ENCODE peak calls at places on chromosomes 16 and 17, in eight cellular contexts. L is fibroblast of villous mesenchyme, C is A549, O is left ventricle myocardium inferior, F is heart right ventricle, K is SK-N-SH, M is lung, G is hepatocyte. V is an unnamed sample.

GRCh38 chr16:29990033-29990432 is 5.4 kb downstream of the HIRIP3 start:
- DNase-seq in L (no peak), C (no peak), O (no peak), F (no peak), K (no peak), M (peak), G (no peak), V (no peak)

GRCh38 chr17:31260151-31260550 is 36.9 kb downstream of the OMG start:
- DNase-seq in L (no peak), C (no peak), O (no peak), F (no peak), K (no peak), M (no peak), G (no peak), V (no peak)

GRCh38 chr17:70110443-70110880 is 35.4 kb downstream of the KCNJ16 start:
- DNase-seq in L (peak), C (no peak), O (no peak), F (no peak), K (no peak), M (no peak), G (peak), V (peak)

GRCh38 chr16:5735444-5735843 is 637.8 kb upstream of the EEF2KMT start:
- DNase-seq in L (no peak), C (no peak), O (no peak), F (no peak), K (no peak), M (no peak), G (no peak), V (no peak)

GRCh38 chr17:67156269-67157199 is 88.5 kb downstream of the HELZ start:
- DNase-seq in L (no peak), C (no peak), O (no peak), F (no peak), K (no peak), M (no peak), G (no peak), V (no peak)

GRCh38 chr16:50313596-50314483 is 47.5 kb downstream of the ADCY7 start:
- DNase-seq in L (peak), C (no peak), O (peak), F (peak), K (no peak), M (peak), G (peak), V (no peak)

GRCh38 chr16:59758848-59759247 is 1024.7 kb upstream of the GOT2 start:
- DNase-seq in L (no peak), C (no peak), O (no peak), F (no peak), K (no peak), M (no peak), G (no peak), V (no peak)

GRCh38 chr16:27154573-27155521 is 48.5 kb upstream of the KDM8 start:
- DNase-seq in L (peak), C (peak), O (peak), F (peak), K (peak), M (peak), G (peak), V (peak)

GRCh38 chr16:9845661-9846361 is 336.4 kb downstream of the GRIN2A start:
- DNase-seq in L (no peak), C (no peak), O (no peak), F (no peak), K (no peak), M (no peak), G (no peak), V (peak)

GRCh38 chr16:31072540-31073072 is 1.4 kb downstream of the ZNF668 start:
- DNase-seq in L (peak), C (peak), O (no peak), F (no peak), K (peak), M (no peak), G (peak), V (no peak)

GRCh38 chr17:82243648-82244412 is 15.0 kb downstream of the SLC16A3 start:
- DNase-seq in L (no peak), C (no peak), O (no peak), F (no peak), K (no peak), M (no peak), G (no peak), V (no peak)

GRCh38 chr17:62807812-62808575 is at the start of gene MARCHF10:
- DNase-seq in L (no peak), C (no peak), O (no peak), F (no peak), K (peak), M (peak), G (peak), V (peak)

GRCh38 chr16:23114131-23114904 is 34.9 kb downstream of the USP31 start:
- DNase-seq in L (no peak), C (no peak), O (no peak), F (no peak), K (no peak), M (no peak), G (no peak), V (no peak)

GRCh38 chr17:55672585-55673501 is 49.8 kb downstream of the TMEM100 start:
- DNase-seq in L (peak), C (no peak), O (no peak), F (no peak), K (no peak), M (no peak), G (no peak), V (peak)

GRCh38 chr16:50967827-50968612 is 183.1 kb downstream of the SALL1 start:
- DNase-seq in L (no peak), C (no peak), O (no peak), F (no peak), K (no peak), M (no peak), G (no peak), V (no peak)

GRCh38 chr17:74780443-74781238 is 4.5 kb upstream of the NAT9 start:
- DNase-seq in L (no peak), C (peak), O (no peak), F (no peak), K (peak), M (no peak), G (no peak), V (no peak)

DNA sequence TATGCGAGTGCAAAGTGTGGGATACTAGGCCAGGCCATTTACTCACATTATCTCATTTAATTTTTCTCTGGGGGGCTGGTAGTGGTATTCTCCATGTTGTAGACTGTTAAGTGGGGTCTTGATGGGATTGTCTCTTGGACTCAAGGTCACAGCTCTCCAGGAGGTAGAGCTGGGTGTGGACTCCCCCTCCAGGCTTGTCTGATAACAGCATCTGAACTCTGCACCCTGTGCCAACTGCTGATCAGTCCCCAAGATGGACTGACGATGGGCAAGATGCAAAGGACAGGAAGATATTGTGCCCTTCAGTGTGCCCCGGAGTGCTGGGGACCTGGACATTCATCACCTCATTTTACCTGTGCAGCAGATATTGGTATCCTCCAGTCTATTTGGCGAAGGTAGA is 147.8 kb downstream of the MSI2 start:
- DNase-seq in L (no peak), C (peak), O (no peak), F (no peak), K (peak), M (no peak), G (no peak), V (no peak)
- TF ChIP-seq CTCF in L (peak), C (peak), O (no peak), F (peak), K (peak), M (no peak), G (no peak), V (no peak)

GRCh38 chr16:80992676-80993292 is 13.9 kb downstream of the CMC2 start:
- DNase-seq in L (no peak), C (no peak), O (no peak), F (no peak), K (no peak), M (no peak), G (no peak), V (no peak)
- H3K4me3 ChIP-seq in L (peak), C (peak), O (peak), F (no peak), K (peak), M (no peak), G (no peak), V (peak)

DNA sequence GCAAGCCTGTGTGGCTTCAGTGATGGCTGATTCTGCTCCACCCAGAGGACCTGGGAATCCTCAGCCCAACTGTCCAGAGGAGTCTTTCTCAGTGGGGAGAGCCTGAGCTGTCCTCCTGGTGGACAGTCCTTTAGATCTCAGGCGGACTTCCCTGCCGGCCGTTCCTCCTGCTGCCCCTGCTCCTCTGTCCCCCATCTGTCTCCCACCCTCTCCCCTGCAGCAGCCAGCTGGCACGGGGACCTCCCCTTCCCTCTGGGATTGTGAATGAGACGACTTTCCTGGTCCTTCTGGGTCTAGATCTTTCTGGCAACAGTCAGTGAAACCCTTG is 279.7 kb downstream of the SEC14L1 start:
- DNase-seq in L (no peak), C (no peak), O (no peak), F (no peak), K (peak), M (no peak), G (no peak), V (no peak)
- TF ChIP-seq CTCF in L (peak), C (no peak), O (no peak), F (no peak), K (peak), M (no peak), G (no peak), V (peak)

DNA sequence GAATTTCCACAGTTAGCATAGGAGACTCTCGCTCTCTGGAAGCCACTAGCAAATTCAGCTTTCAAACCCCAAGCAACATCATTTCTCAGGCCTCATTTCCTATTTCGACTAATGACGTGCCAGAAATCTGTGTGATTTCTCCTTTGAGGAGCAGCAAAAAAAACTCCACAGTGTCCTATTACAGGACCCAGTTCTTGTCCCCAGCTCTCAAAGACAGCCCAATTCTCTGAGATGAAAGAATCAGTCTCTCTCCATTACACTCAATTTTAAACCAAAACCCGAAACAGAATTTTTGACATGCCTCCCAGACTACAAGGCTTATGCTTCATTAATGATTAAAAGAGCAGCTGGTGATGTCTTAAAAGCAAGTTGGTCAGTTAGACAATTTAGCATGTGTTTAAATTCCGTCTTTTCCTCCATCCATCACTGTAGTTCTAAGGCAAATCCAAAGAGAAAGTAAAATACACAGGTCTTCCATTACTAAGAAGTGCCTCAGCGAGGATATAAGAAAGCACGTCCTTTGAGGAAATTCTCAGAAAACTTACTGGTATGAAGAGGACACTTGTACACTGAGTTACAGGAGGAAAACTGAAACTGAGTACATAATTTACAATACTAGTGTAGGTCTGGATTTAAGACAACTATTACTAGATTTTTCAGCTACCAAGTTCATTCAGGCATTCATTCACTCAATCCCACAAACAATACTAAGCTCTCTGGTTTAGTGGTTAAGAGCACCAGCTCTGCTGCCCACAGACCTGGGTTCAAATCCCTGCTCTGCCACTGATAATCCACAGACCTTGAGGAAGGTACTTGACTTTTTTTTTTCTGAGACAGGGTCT is 12.5 kb downstream of the TOM1L2 start:
- DNase-seq in L (peak), C (peak), O (no peak), F (no peak), K (no peak), M (no peak), G (no peak), V (peak)
- H3K4me3 ChIP-seq in L (peak), C (peak), O (peak), F (peak), K (peak), M (no peak), G (no peak), V (peak)

DNA sequence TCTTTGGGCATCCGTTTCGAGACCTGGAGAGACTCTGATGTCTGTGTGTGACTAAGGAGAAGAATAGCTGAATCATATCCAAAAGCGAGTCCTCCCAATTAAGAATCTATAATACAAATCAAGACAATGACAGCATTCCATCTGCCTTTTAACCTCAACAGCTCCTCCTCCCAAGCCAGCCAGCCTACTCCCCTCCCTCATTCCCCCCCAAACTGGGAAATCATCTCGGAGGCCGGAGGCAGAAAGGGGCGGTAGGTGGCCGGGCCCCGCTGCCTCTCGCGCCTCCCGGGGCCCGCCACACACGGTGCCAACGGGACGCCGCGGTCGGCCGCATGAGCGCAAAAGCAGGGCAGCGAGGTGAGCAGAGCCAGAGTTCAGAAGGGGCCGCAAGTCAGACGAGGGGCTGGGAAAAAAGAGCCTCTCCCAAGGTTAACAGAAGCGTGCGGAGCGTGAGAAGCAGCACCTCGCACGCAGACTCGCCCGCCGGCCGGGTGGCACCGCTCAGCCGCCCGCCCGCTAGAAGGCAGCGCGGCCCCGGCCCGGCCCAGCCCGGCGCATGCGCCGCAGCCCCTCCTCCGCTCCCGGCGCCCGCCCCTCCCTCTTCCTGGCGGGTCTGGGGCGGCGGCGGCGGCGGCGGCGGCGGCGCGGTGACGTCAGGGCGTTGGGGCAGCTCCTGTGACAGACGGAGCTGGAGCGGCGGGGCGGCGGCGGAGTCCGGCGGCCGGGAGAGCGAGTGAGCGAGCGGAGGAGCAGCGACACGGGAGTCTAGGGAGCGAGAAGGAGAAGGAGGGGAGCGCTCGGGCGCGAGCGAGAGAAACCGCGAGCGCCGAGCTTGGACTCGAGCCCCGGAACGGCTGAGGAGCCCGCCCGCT is at the start of gene PAFAH1B1:
- DNase-seq in L (peak), C (peak), O (peak), F (peak), K (peak), M (peak), G (peak), V (peak)
- TF ChIP-seq CTCF in L (no peak), C (peak), O (peak), F (peak), K (no peak), M (no peak), G (no peak), V (no peak)

DNA sequence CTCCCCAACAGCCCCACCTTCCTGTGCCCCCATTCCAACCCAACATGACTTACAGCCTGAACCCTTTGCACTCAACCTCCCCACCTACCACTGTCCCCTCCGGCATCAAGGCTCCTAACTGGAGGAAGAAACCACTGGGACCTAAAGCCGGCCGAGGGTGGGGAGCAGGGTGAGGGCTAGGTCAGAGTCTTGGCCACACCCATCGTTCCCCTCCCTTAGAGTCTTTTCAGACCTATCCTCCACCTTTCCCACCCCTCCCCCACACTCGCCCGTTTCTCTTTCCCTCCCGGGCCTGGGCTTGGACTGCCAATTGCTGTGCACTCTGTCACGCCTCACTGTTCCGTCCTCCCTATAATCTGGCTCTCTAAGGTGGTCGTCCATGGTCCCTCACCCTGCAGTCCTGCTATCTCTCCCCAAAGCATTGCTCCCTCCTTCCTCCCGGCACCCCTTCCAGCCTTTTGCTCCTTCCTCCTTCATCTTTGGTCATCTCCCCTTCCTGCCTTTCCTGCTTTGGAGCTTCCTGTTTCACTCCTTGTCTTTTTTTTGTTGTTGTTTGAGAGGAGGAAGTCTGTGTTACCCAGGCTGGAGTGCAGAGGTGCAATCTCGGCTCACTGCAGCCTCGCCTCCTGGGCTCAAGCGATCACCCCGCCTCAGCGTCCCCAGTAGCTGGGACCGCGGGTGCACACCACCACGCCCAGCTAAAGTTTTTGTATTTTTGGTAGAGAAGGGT is 958 bp upstream of the CLDN7 start:
- DNase-seq in L (no peak), C (no peak), O (no peak), F (no peak), K (peak), M (peak), G (peak), V (no peak)
- H3K4me3 ChIP-seq in L (peak), C (no peak), O (peak), F (peak), K (no peak), M (peak), G (peak), V (no peak)

GRCh38 chr17:16415031-16415924 is at the start of gene TRPV2:
- DNase-seq in L (peak), C (peak), O (peak), F (peak), K (peak), M (no peak), G (peak), V (no peak)
- TF ChIP-seq CTCF in L (peak), C (peak), O (peak), F (peak), K (peak), M (peak), G (peak), V (no peak)

DNA sequence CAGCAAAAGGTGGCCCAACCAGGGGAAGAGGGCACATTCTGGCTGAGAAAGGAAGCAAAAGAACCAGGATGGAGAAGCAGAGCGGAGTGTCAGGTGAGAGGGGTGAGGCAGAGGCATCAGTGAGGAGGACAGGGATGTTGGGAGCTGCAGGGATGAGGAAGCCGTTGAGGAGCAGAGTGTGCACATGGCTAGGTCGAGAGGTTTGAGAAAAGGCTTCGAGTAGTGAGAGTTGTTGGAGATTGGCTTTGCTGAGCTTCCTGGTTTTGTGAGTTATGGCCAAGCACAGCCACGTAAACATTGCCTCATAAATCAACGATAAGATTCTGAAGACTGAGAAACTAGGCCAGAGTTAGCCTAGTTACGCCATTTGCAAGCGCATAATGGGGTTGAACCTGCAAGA is 26.9 kb downstream of the DNAH2 start:
- DNase-seq in L (peak), C (no peak), O (no peak), F (no peak), K (no peak), M (no peak), G (no peak), V (no peak)
- H3K4me3 ChIP-seq in L (no peak), C (no peak), O (no peak), F (no peak), K (no peak), M (no peak), G (no peak), V (no peak)

GRCh38 chr16:73219176-73219575 is 171.2 kb upstream of the ZFHX3 start:
- DNase-seq in L (no peak), C (no peak), O (no peak), F (no peak), K (no peak), M (no peak), G (no peak), V (no peak)
- TF ChIP-seq CTCF in L (peak), C (no peak), O (no peak), F (no peak), K (peak), M (no peak), G (no peak), V (peak)

GRCh38 chr16:11151156-11151904 is 104.7 kb downstream of the SOCS1 start:
- DNase-seq in L (no peak), C (no peak), O (no peak), F (no peak), K (peak), M (no peak), G (no peak), V (no peak)

GRCh38 chr16:11148045-11148444 is 108.0 kb downstream of the SOCS1 start:
- DNase-seq in L (no peak), C (no peak), O (no peak), F (no peak), K (no peak), M (no peak), G (no peak), V (no peak)

GRCh38 chr16:11152205-11152604 is 103.8 kb downstream of the SOCS1 start:
- DNase-seq in L (no peak), C (no peak), O (no peak), F (no peak), K (peak), M (no peak), G (no peak), V (no peak)

GRCh38 chr16:11149011-11149616 is 106.9 kb downstream of the SOCS1 start:
- DNase-seq in L (peak), C (no peak), O (no peak), F (no peak), K (no peak), M (no peak), G (peak), V (peak)

GRCh38 chr16:11150190-11150589 is 105.8 kb downstream of the SOCS1 start:
- DNase-seq in L (no peak), C (no peak), O (no peak), F (no peak), K (no peak), M (no peak), G (no peak), V (no peak)
- H3K4me3 ChIP-seq in L (no peak), C (no peak), O (no peak), F (no peak), K (no peak), M (no peak), G (no peak), V (no peak)